ENCODE peak calls at places on chromosomes 7 and 10, in eight cellular contexts. One of them, this sample, is unnamed.

GRCh38 chr7:34165927-34166550 is 260.7 kb downstream of the BMPER start:
- DNase-seq in body of pancreas: no peak
- DNase-seq in ovary: no peak
- DNase-seq in astrocyte: peak
- DNase-seq in IMR-90: peak
- DNase-seq in neural progenitor cell: peak
- DNase-seq in heart left ventricle: no peak
- DNase-seq in lung: no peak
- DNase-seq in this sample: no peak

GRCh38 chr7:157850481-157851444 is 514.0 kb downstream of the DNAJB6 start:
- DNase-seq in body of pancreas: no peak
- DNase-seq in ovary: no peak
- DNase-seq in astrocyte: no peak
- DNase-seq in IMR-90: no peak
- DNase-seq in neural progenitor cell: no peak
- DNase-seq in heart left ventricle: no peak
- DNase-seq in lung: no peak
- DNase-seq in this sample: no peak

GRCh38 chr10:48365668-48366067 is 59.2 kb downstream of the MAPK8 start:
- DNase-seq in body of pancreas: no peak
- DNase-seq in ovary: no peak
- DNase-seq in astrocyte: no peak
- DNase-seq in IMR-90: peak
- DNase-seq in neural progenitor cell: no peak
- DNase-seq in heart left ventricle: no peak
- DNase-seq in lung: no peak
- DNase-seq in this sample: no peak

GRCh38 chr7:77838929-77839491 is 40.4 kb downstream of the PHTF2 start:
- DNase-seq in body of pancreas: no peak
- DNase-seq in ovary: no peak
- DNase-seq in astrocyte: no peak
- DNase-seq in IMR-90: no peak
- DNase-seq in neural progenitor cell: peak
- DNase-seq in heart left ventricle: no peak
- DNase-seq in lung: no peak
- DNase-seq in this sample: no peak

GRCh38 chr7:27689045-27689877 is 26.6 kb upstream of the HIBADH start:
- DNase-seq in body of pancreas: peak
- DNase-seq in ovary: no peak
- DNase-seq in astrocyte: no peak
- DNase-seq in IMR-90: peak
- DNase-seq in neural progenitor cell: peak
- DNase-seq in heart left ventricle: no peak
- DNase-seq in lung: no peak
- DNase-seq in this sample: no peak

GRCh38 chr10:8830064-8830463 is 775.6 kb downstream of the GATA3 start:
- DNase-seq in body of pancreas: no peak
- DNase-seq in ovary: no peak
- DNase-seq in astrocyte: no peak
- DNase-seq in IMR-90: no peak
- DNase-seq in neural progenitor cell: no peak
- DNase-seq in heart left ventricle: no peak
- DNase-seq in lung: no peak
- DNase-seq in this sample: no peak

GRCh38 chr7:46557295-46557711 is 636.2 kb upstream of the IGFBP3 start:
- DNase-seq in body of pancreas: peak
- DNase-seq in ovary: no peak
- DNase-seq in astrocyte: peak
- DNase-seq in IMR-90: no peak
- DNase-seq in neural progenitor cell: no peak
- DNase-seq in heart left ventricle: no peak
- DNase-seq in lung: no peak
- DNase-seq in this sample: no peak

GRCh38 chr10:59585046-59585700 is 124.5 kb downstream of the SLC16A9 start:
- DNase-seq in body of pancreas: no peak
- DNase-seq in ovary: no peak
- DNase-seq in astrocyte: peak
- DNase-seq in IMR-90: no peak
- DNase-seq in neural progenitor cell: no peak
- DNase-seq in heart left ventricle: no peak
- DNase-seq in lung: no peak
- DNase-seq in this sample: peak

GRCh38 chr7:74126220-74126880 is 42.7 kb downstream of the LIMK1 start:
- DNase-seq in body of pancreas: no peak
- DNase-seq in ovary: no peak
- DNase-seq in astrocyte: no peak
- DNase-seq in IMR-90: no peak
- DNase-seq in neural progenitor cell: no peak
- DNase-seq in heart left ventricle: no peak
- DNase-seq in lung: no peak
- DNase-seq in this sample: no peak

GRCh38 chr7:151725844-151726770 is 150.8 kb downstream of the PRKAG2 start:
- DNase-seq in body of pancreas: peak
- DNase-seq in ovary: no peak
- DNase-seq in astrocyte: no peak
- DNase-seq in IMR-90: peak
- DNase-seq in neural progenitor cell: no peak
- DNase-seq in heart left ventricle: no peak
- DNase-seq in lung: no peak
- DNase-seq in this sample: no peak

GRCh38 chr7:155119801-155120382 is 49.8 kb downstream of the HTR5A start:
- DNase-seq in body of pancreas: no peak
- DNase-seq in ovary: no peak
- DNase-seq in astrocyte: no peak
- DNase-seq in IMR-90: peak
- DNase-seq in neural progenitor cell: no peak
- DNase-seq in heart left ventricle: no peak
- DNase-seq in lung: no peak
- DNase-seq in this sample: no peak

GRCh38 chr7:117385340-117386124 is 41.8 kb downstream of the ASZ1 start:
- DNase-seq in body of pancreas: no peak
- DNase-seq in ovary: no peak
- DNase-seq in astrocyte: peak
- DNase-seq in IMR-90: peak
- DNase-seq in neural progenitor cell: no peak
- DNase-seq in heart left ventricle: no peak
- DNase-seq in lung: no peak
- DNase-seq in this sample: peak

GRCh38 chr7:2517678-2518077 is 1.9 kb upstream of the LFNG start:
- DNase-seq in body of pancreas: no peak
- DNase-seq in ovary: no peak
- DNase-seq in astrocyte: peak
- DNase-seq in IMR-90: peak
- DNase-seq in neural progenitor cell: no peak
- DNase-seq in heart left ventricle: no peak
- DNase-seq in lung: no peak
- DNase-seq in this sample: no peak

GRCh38 chr10:82266438-82266837 is 391.4 kb downstream of the NRG3 start:
- DNase-seq in body of pancreas: no peak
- DNase-seq in ovary: no peak
- DNase-seq in astrocyte: peak
- DNase-seq in IMR-90: no peak
- DNase-seq in neural progenitor cell: no peak
- DNase-seq in heart left ventricle: no peak
- DNase-seq in lung: no peak
- DNase-seq in this sample: no peak

DNA sequence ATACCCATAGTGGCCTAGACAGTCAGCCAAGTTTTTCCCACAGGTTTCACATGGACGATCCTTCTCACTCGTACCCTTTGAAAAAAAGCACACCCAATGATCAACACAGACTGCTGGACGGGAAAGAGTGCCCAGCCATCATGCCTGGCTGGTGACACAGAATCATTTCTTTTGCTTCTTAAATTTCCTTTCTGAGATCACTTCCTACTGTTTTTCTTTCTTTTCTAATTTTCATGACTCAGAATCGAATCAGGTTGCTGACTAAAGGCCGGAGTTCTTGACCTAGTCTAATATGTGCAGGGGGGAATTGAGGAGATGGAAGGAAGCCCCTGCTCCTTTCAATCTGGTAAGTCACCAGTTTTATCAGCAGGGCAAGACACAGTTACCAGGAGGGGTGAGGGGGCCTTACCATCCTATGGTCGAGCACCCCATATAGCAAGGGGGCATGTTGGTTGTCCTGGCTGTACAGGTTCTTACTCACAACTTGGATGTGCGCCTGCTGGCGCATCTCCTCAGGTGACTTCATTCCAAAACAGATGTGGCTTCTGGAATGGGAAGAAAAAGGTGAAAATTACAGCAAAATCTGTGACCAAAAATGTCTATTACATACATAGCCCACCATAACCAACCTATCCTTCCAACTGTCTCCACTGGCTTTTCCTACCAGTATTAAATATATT is 3.5 kb downstream of the POLR3A start:
- DNase-seq in body of pancreas: no peak
- DNase-seq in ovary: no peak
- DNase-seq in astrocyte: peak
- DNase-seq in IMR-90: peak
- DNase-seq in neural progenitor cell: no peak
- DNase-seq in heart left ventricle: no peak
- DNase-seq in lung: no peak
- DNase-seq in this sample: peak
- H3K4me3 ChIP-seq in body of pancreas: no peak
- H3K4me3 ChIP-seq in ovary: no peak
- H3K4me3 ChIP-seq in astrocyte: peak
- H3K4me3 ChIP-seq in IMR-90: no peak
- H3K4me3 ChIP-seq in neural progenitor cell: no peak
- H3K4me3 ChIP-seq in heart left ventricle: no peak
- H3K4me3 ChIP-seq in lung: no peak
- H3K4me3 ChIP-seq in this sample: no peak

GRCh38 chr10:15255961-15256360 is 87.5 kb upstream of the NMT2 start:
- DNase-seq in body of pancreas: no peak
- DNase-seq in ovary: no peak
- DNase-seq in astrocyte: no peak
- DNase-seq in IMR-90: no peak
- DNase-seq in neural progenitor cell: no peak
- DNase-seq in heart left ventricle: no peak
- DNase-seq in lung: no peak
- DNase-seq in this sample: no peak

GRCh38 chr10:15254808-15255655 is 86.5 kb upstream of the NMT2 start:
- DNase-seq in body of pancreas: peak
- DNase-seq in ovary: no peak
- DNase-seq in astrocyte: no peak
- DNase-seq in IMR-90: no peak
- DNase-seq in neural progenitor cell: no peak
- DNase-seq in heart left ventricle: no peak
- DNase-seq in lung: no peak
- DNase-seq in this sample: no peak

GRCh38 chr10:15251791-15252380 is 83.4 kb upstream of the NMT2 start:
- DNase-seq in body of pancreas: no peak
- DNase-seq in ovary: no peak
- DNase-seq in astrocyte: no peak
- DNase-seq in IMR-90: no peak
- DNase-seq in neural progenitor cell: no peak
- DNase-seq in heart left ventricle: no peak
- DNase-seq in lung: no peak
- DNase-seq in this sample: no peak

GRCh38 chr10:15252396-15252795 is 83.9 kb upstream of the NMT2 start:
- DNase-seq in body of pancreas: no peak
- DNase-seq in ovary: no peak
- DNase-seq in astrocyte: no peak
- DNase-seq in IMR-90: no peak
- DNase-seq in neural progenitor cell: no peak
- DNase-seq in heart left ventricle: no peak
- DNase-seq in lung: no peak
- DNase-seq in this sample: no peak

GRCh38 chr10:15253951-15254807 is 85.7 kb upstream of the NMT2 start:
- DNase-seq in body of pancreas: peak
- DNase-seq in ovary: no peak
- DNase-seq in astrocyte: no peak
- DNase-seq in IMR-90: no peak
- DNase-seq in neural progenitor cell: no peak
- DNase-seq in heart left ventricle: no peak
- DNase-seq in lung: no peak
- DNase-seq in this sample: no peak
- H3K4me3 ChIP-seq in body of pancreas: peak
- H3K4me3 ChIP-seq in ovary: no peak
- H3K4me3 ChIP-seq in astrocyte: no peak
- H3K4me3 ChIP-seq in IMR-90: no peak
- H3K4me3 ChIP-seq in neural progenitor cell: no peak
- H3K4me3 ChIP-seq in heart left ventricle: peak
- H3K4me3 ChIP-seq in lung: no peak
- H3K4me3 ChIP-seq in this sample: no peak

DNA sequence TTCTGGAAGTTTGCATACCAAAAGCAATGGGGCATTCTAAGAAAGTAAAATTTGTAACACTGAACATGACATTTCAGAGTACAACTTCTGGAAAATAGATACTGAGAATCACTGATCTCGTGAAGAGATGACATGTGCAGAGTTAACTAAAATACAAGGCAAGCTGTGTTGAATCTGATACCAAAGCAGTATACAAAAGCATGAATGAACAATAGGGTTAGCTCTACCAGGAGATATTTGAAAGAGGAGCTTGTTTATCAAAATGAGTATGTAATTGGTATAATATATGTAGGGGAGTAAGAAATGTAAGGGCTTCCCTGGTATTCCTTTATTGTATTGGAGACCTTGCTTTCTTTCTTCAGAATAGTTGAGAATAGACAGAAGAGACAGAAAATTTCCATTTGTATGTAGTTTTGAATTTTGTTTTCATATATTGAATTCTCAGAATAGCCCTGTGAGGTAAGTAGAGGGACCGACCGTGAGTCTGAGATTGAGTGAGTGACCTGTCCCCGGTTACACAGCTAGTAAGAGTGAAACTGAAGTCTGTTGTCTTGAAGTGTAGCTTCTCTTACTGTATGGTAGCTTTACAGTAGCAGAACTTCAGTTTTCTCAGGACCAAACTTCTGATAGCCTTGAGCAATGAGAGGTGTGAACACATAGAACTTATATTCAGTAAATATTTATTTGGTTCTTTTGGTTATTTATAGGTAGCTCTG is 5.0 kb downstream of the HBP1 start:
- DNase-seq in body of pancreas: no peak
- DNase-seq in ovary: no peak
- DNase-seq in astrocyte: no peak
- DNase-seq in IMR-90: no peak
- DNase-seq in neural progenitor cell: no peak
- DNase-seq in heart left ventricle: no peak
- DNase-seq in lung: no peak
- DNase-seq in this sample: no peak
- H3K4me3 ChIP-seq in body of pancreas: no peak
- H3K4me3 ChIP-seq in ovary: no peak
- H3K4me3 ChIP-seq in astrocyte: no peak
- H3K4me3 ChIP-seq in IMR-90: no peak
- H3K4me3 ChIP-seq in neural progenitor cell: peak
- H3K4me3 ChIP-seq in heart left ventricle: no peak
- H3K4me3 ChIP-seq in lung: no peak
- H3K4me3 ChIP-seq in this sample: no peak

DNA sequence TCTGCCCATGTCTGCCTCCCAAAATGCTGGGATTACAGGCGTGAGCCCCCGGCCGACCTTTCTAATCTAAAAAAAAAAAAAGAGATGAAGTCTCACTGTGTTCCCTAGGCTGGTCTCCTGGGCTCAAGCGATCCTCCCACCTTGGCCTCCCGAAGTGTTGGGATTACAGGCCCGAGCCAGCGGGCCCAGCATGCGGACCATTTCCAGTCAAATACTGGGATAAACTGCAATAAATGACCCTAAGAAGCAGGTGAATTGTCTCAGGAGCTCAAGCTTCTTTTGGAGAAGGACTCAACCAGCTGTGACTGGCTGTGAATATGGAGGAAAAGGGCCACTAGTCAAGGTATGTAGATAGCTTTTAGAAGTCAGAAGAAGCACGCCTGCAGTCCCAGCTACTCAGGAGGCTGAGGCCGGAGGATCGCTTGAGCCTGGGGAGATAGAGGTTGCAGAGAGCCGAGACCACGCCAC is 550 bp upstream of the CREM start:
- DNase-seq in body of pancreas: no peak
- DNase-seq in ovary: no peak
- DNase-seq in astrocyte: no peak
- DNase-seq in IMR-90: peak
- DNase-seq in neural progenitor cell: no peak
- DNase-seq in heart left ventricle: no peak
- DNase-seq in lung: no peak
- DNase-seq in this sample: no peak
- H3K4me3 ChIP-seq in body of pancreas: peak
- H3K4me3 ChIP-seq in ovary: peak
- H3K4me3 ChIP-seq in astrocyte: peak
- H3K4me3 ChIP-seq in IMR-90: peak
- H3K4me3 ChIP-seq in neural progenitor cell: peak
- H3K4me3 ChIP-seq in heart left ventricle: peak
- H3K4me3 ChIP-seq in lung: peak
- H3K4me3 ChIP-seq in this sample: peak

This sample was measured in SJSA1.